ENCODE peak calls at places on chromosomes 16 and 17, in six cellular contexts. One of them, this sample, is unnamed.
A peak's percentile ranks its signal among the peaks of the same experiment; 100 is the strongest.

GRCh38 chr16:64702415-64702814 is 419.4 kb downstream of the CDH11 start:
- DNase-seq in Peyer's patch: no peak
- DNase-seq in psoas muscle: no peak
- DNase-seq in RWPE1: no peak
- DNase-seq in body of pancreas: no peak
- DNase-seq in MM.1S: peak; percentile 55
- DNase-seq in this sample: no peak

GRCh38 chr17:47665655-47666054 is 15.9 kb downstream of the KPNB1 start:
- DNase-seq in RWPE1: no peak
- DNase-seq in MM.1S: no peak
- DNase-seq in Peyer's patch: no peak
- DNase-seq in body of pancreas: no peak
- DNase-seq in psoas muscle: no peak
- DNase-seq in this sample: no peak

GRCh38 chr17:39547713-39548478 is 59.8 kb downstream of the NEUROD2 start:
- DNase-seq in psoas muscle: peak; percentile 62
- DNase-seq in RWPE1: peak; percentile 60
- DNase-seq in Peyer's patch: peak; percentile 88
- DNase-seq in body of pancreas: peak; percentile 53
- DNase-seq in MM.1S: peak; percentile 57
- DNase-seq in this sample: peak; percentile 67

GRCh38 chr16:28609631-28610594 is at the start of gene SULT1A1:
- DNase-seq in MM.1S: no peak
- DNase-seq in psoas muscle: peak; percentile 41
- DNase-seq in RWPE1: no peak
- DNase-seq in Peyer's patch: peak; percentile 97
- DNase-seq in body of pancreas: peak; percentile 94
- DNase-seq in this sample: peak; percentile 65

GRCh38 chr17:39695089-39695474 is 4.8 kb upstream of the ERBB2 start:
- DNase-seq in Peyer's patch: no peak
- DNase-seq in MM.1S: no peak
- DNase-seq in RWPE1: no peak
- DNase-seq in psoas muscle: no peak
- DNase-seq in body of pancreas: no peak
- DNase-seq in this sample: no peak

GRCh38 chr16:56744996-56745640 is 15.2 kb downstream of the NUP93 start:
- DNase-seq in psoas muscle: no peak
- DNase-seq in MM.1S: no peak
- DNase-seq in Peyer's patch: no peak
- DNase-seq in body of pancreas: no peak
- DNase-seq in RWPE1: no peak
- DNase-seq in this sample: no peak

GRCh38 chr17:77281024-77281903 is 140.5 kb downstream of the SEC14L1 start:
- DNase-seq in body of pancreas: peak; percentile 74
- DNase-seq in psoas muscle: peak; percentile 52
- DNase-seq in Peyer's patch: peak; percentile 77
- DNase-seq in MM.1S: peak; percentile 74
- DNase-seq in RWPE1: peak; percentile 89
- DNase-seq in this sample: peak; percentile 43

GRCh38 chr17:1645207-1646171 is at the start of gene SCARF1:
- DNase-seq in body of pancreas: no peak
- DNase-seq in Peyer's patch: no peak
- DNase-seq in MM.1S: no peak
- DNase-seq in psoas muscle: peak; percentile 59
- DNase-seq in RWPE1: no peak
- DNase-seq in this sample: peak; percentile 73

GRCh38 chr17:48330386-48330785 is 99.6 kb downstream of the SKAP1 start:
- DNase-seq in body of pancreas: no peak
- DNase-seq in MM.1S: no peak
- DNase-seq in Peyer's patch: no peak
- DNase-seq in psoas muscle: no peak
- DNase-seq in RWPE1: no peak
- DNase-seq in this sample: no peak

GRCh38 chr16:586047-586644 is 3.7 kb upstream of the RAB40C start:
- DNase-seq in MM.1S: no peak
- DNase-seq in RWPE1: no peak
- DNase-seq in psoas muscle: no peak
- DNase-seq in body of pancreas: no peak
- DNase-seq in Peyer's patch: no peak
- DNase-seq in this sample: no peak

GRCh38 chr17:71057448-71057847 is 888.1 kb downstream of the KCNJ2 start:
- DNase-seq in body of pancreas: no peak
- DNase-seq in RWPE1: no peak
- DNase-seq in MM.1S: no peak
- DNase-seq in psoas muscle: no peak
- DNase-seq in Peyer's patch: no peak
- DNase-seq in this sample: no peak

GRCh38 chr16:87845807-87846619 is 23.3 kb downstream of the SLC7A5 start:
- DNase-seq in body of pancreas: no peak
- DNase-seq in Peyer's patch: no peak
- DNase-seq in MM.1S: no peak
- DNase-seq in RWPE1: no peak
- DNase-seq in psoas muscle: no peak
- DNase-seq in this sample: no peak

GRCh38 chr16:28981517-28981916 is 3.3 kb upstream of the LAT start:
- DNase-seq in Peyer's patch: no peak
- DNase-seq in RWPE1: peak; percentile 7
- DNase-seq in body of pancreas: no peak
- DNase-seq in MM.1S: peak; percentile 39
- DNase-seq in psoas muscle: no peak
- DNase-seq in this sample: no peak

GRCh38 chr17:64223283-64223682 is 39.8 kb downstream of the TEX2 start:
- DNase-seq in RWPE1: no peak
- DNase-seq in body of pancreas: no peak
- DNase-seq in Peyer's patch: no peak
- DNase-seq in MM.1S: no peak
- DNase-seq in psoas muscle: no peak
- DNase-seq in this sample: no peak

GRCh38 chr17:76793775-76794174 is 55.9 kb downstream of the MFSD11 start:
- DNase-seq in body of pancreas: no peak
- DNase-seq in Peyer's patch: no peak
- DNase-seq in psoas muscle: no peak
- DNase-seq in MM.1S: peak; percentile 67
- DNase-seq in RWPE1: no peak
- DNase-seq in this sample: no peak

GRCh38 chr17:81067331-81067730 is 32.4 kb downstream of the BAIAP2 start:
- DNase-seq in body of pancreas: no peak
- DNase-seq in MM.1S: no peak
- DNase-seq in Peyer's patch: no peak
- DNase-seq in psoas muscle: no peak
- DNase-seq in RWPE1: no peak
- DNase-seq in this sample: no peak

GRCh38 chr16:66036162-66036561 is 330.3 kb upstream of the CDH5 start:
- DNase-seq in psoas muscle: no peak
- DNase-seq in MM.1S: no peak
- DNase-seq in Peyer's patch: peak; percentile 1
- DNase-seq in RWPE1: no peak
- DNase-seq in body of pancreas: no peak
- DNase-seq in this sample: no peak

GRCh38 chr17:75695141-75695829 is 26.0 kb upstream of the ITGB4 start:
- DNase-seq in body of pancreas: no peak
- DNase-seq in RWPE1: no peak
- DNase-seq in psoas muscle: no peak
- DNase-seq in Peyer's patch: no peak
- DNase-seq in MM.1S: no peak
- DNase-seq in this sample: no peak

GRCh38 chr16:89352091-89352681 is 134.7 kb downstream of the ZNF778 start:
- DNase-seq in body of pancreas: no peak
- DNase-seq in psoas muscle: no peak
- DNase-seq in RWPE1: peak; percentile 79
- DNase-seq in Peyer's patch: no peak
- DNase-seq in MM.1S: no peak
- DNase-seq in this sample: no peak

GRCh38 chr16:11174141-11174540 is 81.9 kb downstream of the SOCS1 start:
- DNase-seq in body of pancreas: no peak
- DNase-seq in psoas muscle: no peak
- DNase-seq in RWPE1: no peak
- DNase-seq in MM.1S: no peak
- DNase-seq in Peyer's patch: no peak
- DNase-seq in this sample: no peak

GRCh38 chr17:74158761-74159160 is 44.7 kb upstream of the RPL38 start:
- DNase-seq in RWPE1: no peak
- DNase-seq in body of pancreas: no peak
- DNase-seq in Peyer's patch: no peak
- DNase-seq in psoas muscle: no peak
- DNase-seq in MM.1S: no peak
- DNase-seq in this sample: no peak

DNA sequence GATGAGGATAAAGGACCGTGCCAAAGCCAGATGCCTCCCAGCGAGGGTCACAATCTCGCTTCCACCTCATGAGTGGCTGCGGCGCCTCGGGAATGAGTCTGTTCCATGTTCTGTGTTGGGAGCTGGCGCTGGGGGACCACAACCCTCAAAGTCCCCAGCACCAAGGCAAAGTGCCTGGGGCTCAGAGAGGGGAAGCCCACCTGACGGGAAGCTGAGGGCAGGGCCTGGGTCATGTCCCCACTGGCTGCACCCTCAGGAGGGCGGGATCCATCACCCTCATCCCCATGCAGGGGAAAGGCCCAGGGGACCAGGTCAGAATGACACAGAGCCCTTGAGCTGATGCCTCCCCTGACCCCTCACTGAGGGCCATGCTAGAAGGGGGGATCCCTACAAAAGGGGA is 151.4 kb upstream of the PLCG2 start:
- DNase-seq in psoas muscle: no peak
- DNase-seq in body of pancreas: no peak
- DNase-seq in Peyer's patch: no peak
- DNase-seq in RWPE1: no peak
- DNase-seq in MM.1S: no peak
- DNase-seq in this sample: no peak
- H3K27ac ChIP-seq in psoas muscle: no peak overlapping the region
- H3K27ac ChIP-seq in body of pancreas: no peak overlapping the region
- H3K27ac ChIP-seq in Peyer's patch: no peak overlapping the region
- H3K27ac ChIP-seq in RWPE1: peak overlapping the region; percentile 8
- H3K27ac ChIP-seq in MM.1S: no peak overlapping the region
- H3K27ac ChIP-seq in this sample: no peak overlapping the region

GRCh38 chr17:6374761-6375312 is 60.1 kb downstream of the AIPL1 start:
- DNase-seq in psoas muscle: no peak
- DNase-seq in body of pancreas: peak; percentile 27
- DNase-seq in RWPE1: peak; percentile 84
- DNase-seq in MM.1S: no peak
- DNase-seq in Peyer's patch: no peak
- DNase-seq in this sample: no peak
- H3K27ac ChIP-seq in psoas muscle: no peak overlapping the region
- H3K27ac ChIP-seq in body of pancreas: no peak overlapping the region
- H3K27ac ChIP-seq in RWPE1: no peak overlapping the region
- H3K27ac ChIP-seq in MM.1S: no peak overlapping the region
- H3K27ac ChIP-seq in Peyer's patch: no peak overlapping the region
- H3K27ac ChIP-seq in this sample: no peak overlapping the region

DNA sequence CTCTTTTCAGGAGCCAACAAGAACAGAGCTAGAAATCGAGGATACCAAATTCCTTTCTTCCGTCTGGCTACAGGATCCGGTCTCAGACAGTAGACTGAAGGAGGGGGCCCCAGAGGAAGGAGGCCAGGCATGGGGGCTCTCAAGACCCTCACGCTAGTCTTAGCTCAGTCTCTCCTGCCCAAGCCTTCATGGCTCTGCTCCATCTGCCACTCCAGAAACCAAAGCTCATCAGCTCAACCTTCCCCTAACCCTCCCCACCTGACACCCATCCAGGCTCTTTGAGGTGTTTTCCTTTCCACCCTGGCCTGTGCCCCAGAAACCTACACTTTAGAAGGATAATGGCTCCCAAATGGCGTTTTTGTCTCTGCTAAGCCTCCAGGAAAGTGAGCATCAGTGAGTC is 6.2 kb upstream of the TMEM92 start:
- DNase-seq in body of pancreas: no peak
- DNase-seq in Peyer's patch: no peak
- DNase-seq in MM.1S: no peak
- DNase-seq in RWPE1: no peak
- DNase-seq in psoas muscle: no peak
- DNase-seq in this sample: no peak
- H3K27ac ChIP-seq in body of pancreas: no peak overlapping the region
- H3K27ac ChIP-seq in Peyer's patch: no peak overlapping the region
- H3K27ac ChIP-seq in MM.1S: no peak overlapping the region
- H3K27ac ChIP-seq in RWPE1: no peak overlapping the region
- H3K27ac ChIP-seq in psoas muscle: no peak overlapping the region
- H3K27ac ChIP-seq in this sample: no peak overlapping the region

GRCh38 chr16:75629132-75629531 is 6.1 kb upstream of the ADAT1 start:
- DNase-seq in psoas muscle: no peak
- DNase-seq in RWPE1: no peak
- DNase-seq in body of pancreas: no peak
- DNase-seq in Peyer's patch: no peak
- DNase-seq in MM.1S: no peak
- DNase-seq in this sample: no peak
- H3K27ac ChIP-seq in psoas muscle: no peak overlapping the region
- H3K27ac ChIP-seq in RWPE1: no peak overlapping the region
- H3K27ac ChIP-seq in body of pancreas: no peak overlapping the region
- H3K27ac ChIP-seq in Peyer's patch: no peak overlapping the region
- H3K27ac ChIP-seq in MM.1S: no peak overlapping the region
- H3K27ac ChIP-seq in this sample: no peak overlapping the region

GRCh38 chr16:74605332-74605731 is 1.6 kb downstream of the GLG1 start:
- DNase-seq in body of pancreas: no peak
- DNase-seq in Peyer's patch: no peak
- DNase-seq in RWPE1: no peak
- DNase-seq in psoas muscle: no peak
- DNase-seq in MM.1S: no peak
- DNase-seq in this sample: no peak

GRCh38 chr16:74605746-74606520 is 981 bp downstream of the GLG1 start:
- DNase-seq in MM.1S: no peak
- DNase-seq in psoas muscle: no peak
- DNase-seq in body of pancreas: no peak
- DNase-seq in Peyer's patch: no peak
- DNase-seq in RWPE1: no peak
- DNase-seq in this sample: no peak

GRCh38 chr16:74607967-74608356 is 1.0 kb upstream of the GLG1 start:
- DNase-seq in body of pancreas: no peak
- DNase-seq in psoas muscle: no peak
- DNase-seq in MM.1S: no peak
- DNase-seq in RWPE1: no peak
- DNase-seq in Peyer's patch: no peak
- DNase-seq in this sample: no peak

GRCh38 chr16:74607310-74607966 is 524 bp upstream of the GLG1 start:
- DNase-seq in MM.1S: no peak
- DNase-seq in RWPE1: no peak
- DNase-seq in body of pancreas: no peak
- DNase-seq in Peyer's patch: no peak
- DNase-seq in psoas muscle: no peak
- DNase-seq in this sample: no peak

GRCh38 chr16:74606521-74607309 is at the start of gene GLG1:
- DNase-seq in Peyer's patch: peak; percentile 96
- DNase-seq in MM.1S: peak; percentile 83
- DNase-seq in body of pancreas: peak; percentile 89
- DNase-seq in RWPE1: peak; percentile 84
- DNase-seq in psoas muscle: peak; percentile 92
- DNase-seq in this sample: peak; percentile 93
- H3K27ac ChIP-seq in Peyer's patch: peak within 1 kb of the TSS; percentile 96
- H3K27ac ChIP-seq in MM.1S: peak within 1 kb of the TSS; percentile 68
- H3K27ac ChIP-seq in body of pancreas: peak within 1 kb of the TSS; percentile 98
- H3K27ac ChIP-seq in RWPE1: peak within 1 kb of the TSS; percentile 88
- H3K27ac ChIP-seq in psoas muscle: peak within 1 kb of the TSS; percentile 93
- H3K27ac ChIP-seq in this sample: peak within 1 kb of the TSS; percentile 98

This sample was measured in left ventricle myocardium inferior.